ENCODE peak calls at places on chromosomes 13 and 19, in eight cellular contexts. E is AG10803, D is WTC11, A is GM10248, X is AG09319, Y is upper lobe of right lung, L is GM12865, W is astrocyte. Z is an unnamed sample.

GRCh38 chr13:45518525-45519235 is 53.9 kb downstream of the COG3 start:
- DNase-seq in E (peak), D (no peak), A (no peak), X (no peak), Y (no peak), L (no peak), W (peak), Z (no peak)

GRCh38 chr13:26698392-26699196 is 62.0 kb downstream of the GPR12 start:
- DNase-seq in E (peak), D (peak), A (peak), X (peak), Y (peak), L (peak), W (peak), Z (peak)

GRCh38 chr19:32843716-32844245 is 25.8 kb downstream of the SLC7A9 start:
- DNase-seq in E (no peak), D (no peak), A (no peak), X (no peak), Y (no peak), L (no peak), W (no peak), Z (no peak)

GRCh38 chr19:17450264-17451075 is 2.0 kb upstream of the TMEM221 start:
- DNase-seq in E (no peak), D (no peak), A (peak), X (no peak), Y (no peak), L (peak), W (no peak), Z (peak)

GRCh38 chr13:35791191-35791902 is 314.9 kb upstream of the MAB21L1 start:
- DNase-seq in E (peak), D (no peak), A (no peak), X (peak), Y (no peak), L (no peak), W (peak), Z (no peak)

GRCh38 chr13:87884874-87885273 is 213.7 kb downstream of the SLITRK5 start:
- DNase-seq in E (no peak), D (no peak), A (no peak), X (no peak), Y (no peak), L (no peak), W (peak), Z (no peak)

GRCh38 chr19:42325896-42326771 is 699 bp downstream of the MEGF8 start:
- DNase-seq in E (no peak), D (peak), A (peak), X (no peak), Y (no peak), L (peak), W (no peak), Z (peak)

GRCh38 chr19:32808236-32808635 is 61.3 kb downstream of the SLC7A9 start:
- DNase-seq in E (no peak), D (no peak), A (no peak), X (no peak), Y (no peak), L (no peak), W (no peak), Z (no peak)

GRCh38 chr19:53600217-53600616 is 31.6 kb upstream of the DPRX start:
- DNase-seq in E (no peak), D (no peak), A (no peak), X (no peak), Y (no peak), L (no peak), W (no peak), Z (no peak)

GRCh38 chr19:45508931-45509691 is 1.8 kb downstream of the VASP start:
- DNase-seq in E (peak), D (peak), A (peak), X (no peak), Y (peak), L (peak), W (peak), Z (peak)

GRCh38 chr19:42216653-42217521 is 590 bp downstream of the DEDD2 start:
- DNase-seq in E (peak), D (peak), A (no peak), X (no peak), Y (peak), L (peak), W (peak), Z (peak)

GRCh38 chr19:42290523-42291436 is 11.2 kb upstream of the PRR19 start:
- DNase-seq in E (no peak), D (no peak), A (no peak), X (no peak), Y (no peak), L (peak), W (no peak), Z (peak)

GRCh38 chr13:30997697-30998547 is 65.5 kb downstream of the TEX26 start:
- DNase-seq in E (no peak), D (no peak), A (no peak), X (no peak), Y (no peak), L (no peak), W (no peak), Z (no peak)

GRCh38 chr13:97938701-97939475 is 14.6 kb upstream of the IPO5 start:
- DNase-seq in E (peak), D (no peak), A (no peak), X (no peak), Y (no peak), L (no peak), W (no peak), Z (no peak)

GRCh38 chr13:92196566-92197256 is 798.3 kb downstream of the GPC5 start:
- DNase-seq in E (no peak), D (no peak), A (no peak), X (no peak), Y (no peak), L (no peak), W (no peak), Z (no peak)

GRCh38 chr13:19957320-19958118 is 1.0 kb upstream of the ZMYM2 start:
- DNase-seq in E (peak), D (peak), A (peak), X (no peak), Y (peak), L (peak), W (peak), Z (peak)

GRCh38 chr13:44331912-44332840 is 41.4 kb upstream of the SERP2 start:
- DNase-seq in E (peak), D (no peak), A (no peak), X (no peak), Y (no peak), L (no peak), W (peak), Z (no peak)

GRCh38 chr19:39409207-39409885 is 2.7 kb downstream of the ZFP36 start:
- DNase-seq in E (peak), D (peak), A (no peak), X (no peak), Y (peak), L (peak), W (no peak), Z (peak)

GRCh38 chr13:75647126-75647784 is 11.1 kb downstream of the LMO7 start:
- DNase-seq in E (peak), D (no peak), A (peak), X (no peak), Y (no peak), L (peak), W (peak), Z (peak)

GRCh38 chr19:42554046-42554575 is 25.8 kb upstream of the CEACAM1 start:
- DNase-seq in E (no peak), D (no peak), A (no peak), X (no peak), Y (no peak), L (no peak), W (no peak), Z (no peak)

GRCh38 chr13:81987159-81987558 is 1646.2 kb upstream of the SPRY2 start:
- DNase-seq in E (no peak), D (no peak), A (no peak), X (no peak), Y (no peak), L (no peak), W (no peak), Z (no peak)

GRCh38 chr13:71828117-71828516 is 38.9 kb downstream of the DACH1 start:
- DNase-seq in E (no peak), D (no peak), A (no peak), X (no peak), Y (no peak), L (no peak), W (no peak), Z (no peak)

GRCh38 chr13:31733066-31733465 is 6.3 kb upstream of the RXFP2 start:
- DNase-seq in E (no peak), D (no peak), A (no peak), X (no peak), Y (no peak), L (no peak), W (peak), Z (no peak)

GRCh38 chr13:70388935-70389334 is 280.7 kb upstream of the KLHL1 start:
- DNase-seq in E (no peak), D (no peak), A (no peak), X (no peak), Y (no peak), L (no peak), W (no peak), Z (no peak)

GRCh38 chr13:45472171-45472705 is 7.5 kb downstream of the COG3 start:
- DNase-seq in E (no peak), D (no peak), A (no peak), X (no peak), Y (no peak), L (no peak), W (peak), Z (no peak)

GRCh38 chr13:83450586-83450985 is 431.7 kb downstream of the SLITRK1 start:
- DNase-seq in E (peak), D (no peak), A (no peak), X (no peak), Y (no peak), L (no peak), W (peak), Z (no peak)

GRCh38 chr13:36445806-36446423 is 13.6 kb downstream of the CCNA1 start:
- DNase-seq in E (no peak), D (no peak), A (no peak), X (no peak), Y (no peak), L (no peak), W (no peak), Z (no peak)

GRCh38 chr19:33472696-33473624 is 48.6 kb downstream of the PEPD start:
- DNase-seq in E (peak), D (peak), A (no peak), X (peak), Y (peak), L (no peak), W (peak), Z (no peak)

DNA sequence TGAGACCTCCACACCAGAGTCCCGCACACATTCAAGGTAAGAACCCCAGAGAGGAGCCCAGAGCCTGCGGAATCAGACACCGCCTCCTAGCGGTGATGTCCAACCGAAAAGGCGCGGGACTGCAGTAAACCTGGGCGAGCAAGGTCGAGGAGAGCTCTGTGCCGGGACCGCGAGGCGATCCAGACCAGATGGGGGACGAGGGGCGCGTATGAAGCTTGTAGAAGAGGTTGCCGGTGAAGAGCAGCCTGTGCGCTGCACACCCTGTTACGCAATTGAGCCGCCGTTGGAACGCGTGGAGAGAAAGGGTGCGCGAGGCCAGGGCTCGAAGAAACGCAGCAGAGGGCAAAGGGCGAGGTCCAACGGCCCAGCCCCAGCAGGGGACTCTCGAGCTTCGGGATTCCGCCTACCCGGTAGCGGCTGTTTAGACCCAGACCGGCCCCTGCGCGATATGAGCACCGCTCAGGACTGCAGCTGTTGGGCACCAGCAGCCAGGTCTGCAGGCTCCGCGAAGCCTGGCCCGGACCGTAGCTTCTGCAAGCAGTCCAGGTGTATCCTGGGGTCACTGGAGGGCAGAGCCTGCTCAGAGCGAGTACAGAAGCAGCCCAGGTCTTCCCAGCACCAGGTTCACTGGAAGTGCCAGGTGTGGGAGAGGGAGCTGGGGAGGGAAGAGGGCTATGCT is 65.9 kb upstream of the ZNF599 start:
- DNase-seq in E (peak), D (peak), A (no peak), X (no peak), Y (no peak), L (no peak), W (no peak), Z (no peak)
- TF ChIP-seq CTCF in E (peak), D (peak), A (no peak), X (peak), Y (peak), L (no peak), W (no peak), Z (no peak)

GRCh38 chr13:84455143-84455905 is 573.0 kb upstream of the SLITRK1 start:
- DNase-seq in E (no peak), D (no peak), A (no peak), X (no peak), Y (no peak), L (no peak), W (no peak), Z (no peak)
- TF ChIP-seq CTCF in E (no peak), D (peak), A (no peak), X (no peak), Y (no peak), L (no peak), W (no peak), Z (no peak)

GRCh38 chr13:73987618-73988017 is 146.6 kb downstream of the KLF12 start:
- DNase-seq in E (no peak), D (no peak), A (no peak), X (no peak), Y (no peak), L (no peak), W (no peak), Z (no peak)

GRCh38 chr13:73993661-73994060 is 140.5 kb downstream of the KLF12 start:
- DNase-seq in E (no peak), D (no peak), A (no peak), X (no peak), Y (no peak), L (no peak), W (no peak), Z (no peak)

GRCh38 chr13:73989244-73989843 is 144.9 kb downstream of the KLF12 start:
- DNase-seq in E (no peak), D (no peak), A (no peak), X (no peak), Y (no peak), L (no peak), W (no peak), Z (no peak)

GRCh38 chr13:73991884-73992283 is 142.3 kb downstream of the KLF12 start:
- DNase-seq in E (no peak), D (no peak), A (no peak), X (no peak), Y (no peak), L (no peak), W (no peak), Z (no peak)

DNA sequence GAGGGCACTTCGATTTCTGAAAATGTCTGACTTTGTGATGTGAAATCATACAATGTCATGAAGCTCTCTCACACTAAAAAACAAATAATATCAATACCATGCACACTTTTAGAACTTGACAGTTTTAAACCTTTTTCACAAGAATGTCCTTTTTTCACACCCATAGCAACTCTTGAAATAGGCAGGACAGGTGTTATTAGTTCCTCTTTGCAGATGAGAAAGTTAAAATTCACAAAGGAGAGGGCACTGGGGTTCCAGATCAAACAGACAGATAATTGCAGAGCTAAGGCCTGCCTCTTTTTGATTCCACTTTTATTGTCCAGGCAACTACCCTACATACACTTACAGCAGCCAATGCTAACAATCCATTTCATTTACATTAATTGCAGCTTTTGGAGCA is 142.8 kb downstream of the KLF12 start:
- DNase-seq in E (no peak), D (no peak), A (no peak), X (no peak), Y (no peak), L (peak), W (no peak), Z (no peak)
- TF ChIP-seq CTCF in E (no peak), D (no peak), A (no peak), X (no peak), Y (no peak), L (no peak), W (no peak), Z (no peak)

DNA sequence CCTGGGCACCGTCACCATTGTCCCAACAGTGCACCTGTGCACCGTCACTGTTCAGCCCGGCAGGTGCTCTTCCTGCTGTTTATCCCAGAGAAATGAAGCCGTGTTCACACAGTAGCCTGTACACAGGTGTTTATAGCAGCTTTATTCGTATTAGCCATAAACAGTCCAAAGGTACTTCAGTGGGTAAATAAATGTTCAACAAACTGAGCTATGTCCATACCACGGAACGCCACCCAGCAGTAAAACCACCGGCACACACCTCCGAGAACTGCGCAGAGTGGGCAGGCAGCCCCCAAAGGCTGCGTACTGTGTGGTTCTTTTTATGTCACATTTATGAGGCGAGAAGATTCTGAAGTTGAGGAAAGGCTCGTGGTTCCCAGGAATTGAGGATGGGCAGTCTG is 44.9 kb upstream of the DCUN1D2 start:
- DNase-seq in E (no peak), D (no peak), A (no peak), X (no peak), Y (peak), L (no peak), W (no peak), Z (no peak)
- TF ChIP-seq CTCF in E (no peak), D (no peak), A (no peak), X (no peak), Y (no peak), L (no peak), W (no peak), Z (no peak)

DNA sequence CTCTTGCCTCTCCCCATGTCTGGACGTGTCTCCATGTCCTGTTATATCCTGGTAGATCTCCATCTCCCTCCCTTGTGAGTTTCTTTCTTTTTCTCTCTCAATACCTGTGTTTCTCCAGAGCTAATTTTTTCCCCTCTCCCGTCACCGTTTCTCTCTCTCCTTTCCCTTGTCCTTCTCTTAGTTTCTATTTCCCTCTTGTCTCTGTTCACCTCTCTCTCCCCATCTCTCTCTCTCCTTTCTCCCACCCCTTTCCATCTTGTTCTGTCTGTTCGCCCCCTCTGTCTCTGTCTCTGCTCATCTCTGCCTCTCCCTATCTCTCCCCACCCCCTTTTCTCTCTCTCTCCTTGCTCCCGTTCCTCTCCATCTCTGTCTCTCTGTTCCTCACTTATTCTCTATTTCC is 13.0 kb downstream of the SLC8A2 start:
- DNase-seq in E (no peak), D (no peak), A (no peak), X (no peak), Y (no peak), L (no peak), W (no peak), Z (no peak)
- TF ChIP-seq CTCF in E (no peak), D (no peak), A (no peak), X (no peak), Y (no peak), L (no peak), W (no peak), Z (no peak)

Z was measured in GM13976.